ENCODE peak calls at places on chromosome 11, in four cellular contexts. One of them, this sample, is unnamed.

GRCh38 chr11:122523841-122524531 is 131.5 kb upstream of the UBASH3B start:
- DNase-seq in IMR-90: no peak
- DNase-seq in H1: peak
- DNase-seq in neuronal stem cell: no peak
- DNase-seq in this sample: no peak

GRCh38 chr11:8220261-8221024 is 43.2 kb downstream of the LMO1 start:
- DNase-seq in neuronal stem cell: no peak
- DNase-seq in H1: no peak
- DNase-seq in IMR-90: no peak
- DNase-seq in this sample: no peak

GRCh38 chr11:8283510-8284272 is 20.0 kb upstream of the LMO1 start:
- DNase-seq in H1: peak
- DNase-seq in neuronal stem cell: no peak
- DNase-seq in IMR-90: no peak
- DNase-seq in this sample: peak

GRCh38 chr11:118842369-118842768 is 41.3 kb upstream of the CXCR5 start:
- DNase-seq in IMR-90: peak
- DNase-seq in H1: no peak
- DNase-seq in neuronal stem cell: no peak
- DNase-seq in this sample: no peak

GRCh38 chr11:119624102-119624615 is 104.8 kb downstream of the NECTIN1 start:
- DNase-seq in neuronal stem cell: no peak
- DNase-seq in H1: no peak
- DNase-seq in IMR-90: no peak
- DNase-seq in this sample: no peak

GRCh38 chr11:77072851-77073327 is 6.1 kb downstream of the CAPN5 start:
- DNase-seq in IMR-90: no peak
- DNase-seq in H1: no peak
- DNase-seq in neuronal stem cell: no peak
- DNase-seq in this sample: no peak

GRCh38 chr11:34537636-34538035 is 24.0 kb upstream of the ELF5 start:
- DNase-seq in IMR-90: no peak
- DNase-seq in neuronal stem cell: no peak
- DNase-seq in H1: no peak
- DNase-seq in this sample: no peak

GRCh38 chr11:78465169-78465942 is 47.7 kb upstream of the GAB2 start:
- DNase-seq in H1: no peak
- DNase-seq in neuronal stem cell: no peak
- DNase-seq in IMR-90: no peak
- DNase-seq in this sample: no peak

GRCh38 chr11:59097113-59097708 is 9.8 kb upstream of the FAM111B start:
- DNase-seq in neuronal stem cell: peak
- DNase-seq in H1: peak
- DNase-seq in IMR-90: peak
- DNase-seq in this sample: peak

GRCh38 chr11:118076754-118077281 is at the start of gene TMPRSS4:
- DNase-seq in IMR-90: no peak
- DNase-seq in neuronal stem cell: no peak
- DNase-seq in H1: no peak
- DNase-seq in this sample: no peak

GRCh38 chr11:9251306-9251705 is 13.8 kb downstream of the DENND5A start:
- DNase-seq in IMR-90: no peak
- DNase-seq in neuronal stem cell: no peak
- DNase-seq in H1: no peak
- DNase-seq in this sample: no peak

GRCh38 chr11:71446942-71447688 is 1.1 kb downstream of the DHCR7 start:
- DNase-seq in IMR-90: peak
- DNase-seq in H1: no peak
- DNase-seq in neuronal stem cell: no peak
- DNase-seq in this sample: peak

GRCh38 chr11:75561426-75562047 is 516 bp upstream of the SERPINH1 start:
- DNase-seq in neuronal stem cell: no peak
- DNase-seq in IMR-90: no peak
- DNase-seq in H1: no peak
- DNase-seq in this sample: no peak

GRCh38 chr11:61477126-61477525 is 31.4 kb upstream of the LRRC10B start:
- DNase-seq in IMR-90: no peak
- DNase-seq in neuronal stem cell: no peak
- DNase-seq in H1: no peak
- DNase-seq in this sample: no peak

GRCh38 chr11:30018443-30018842 is 1.6 kb upstream of the KCNA4 start:
- DNase-seq in H1: no peak
- DNase-seq in neuronal stem cell: no peak
- DNase-seq in IMR-90: no peak
- DNase-seq in this sample: no peak

GRCh38 chr11:114295676-114296081 is 520 bp upstream of the NNMT start:
- DNase-seq in neuronal stem cell: no peak
- DNase-seq in IMR-90: no peak
- DNase-seq in H1: no peak
- DNase-seq in this sample: no peak

GRCh38 chr11:2391663-2391975 is 8.9 kb upstream of the TSSC4 start:
- DNase-seq in neuronal stem cell: no peak
- DNase-seq in H1: no peak
- DNase-seq in IMR-90: no peak
- DNase-seq in this sample: no peak
- H3K4me2 ChIP-seq in neuronal stem cell: no peak
- H3K4me2 ChIP-seq in H1: no peak
- H3K4me2 ChIP-seq in IMR-90: no peak
- H3K4me2 ChIP-seq in this sample: no peak

GRCh38 chr11:112394304-112394703 is 133.6 kb upstream of the PLET1 start:
- DNase-seq in IMR-90: no peak
- DNase-seq in neuronal stem cell: no peak
- DNase-seq in H1: no peak
- DNase-seq in this sample: no peak
- H3K14ac ChIP-seq in IMR-90: no peak
- H3K14ac ChIP-seq in neuronal stem cell: no peak
- H3K14ac ChIP-seq in H1: no peak
- H3K14ac ChIP-seq in this sample: no peak

GRCh38 chr11:124799384-124800225 is 601 bp downstream of the MSANTD2 start:
- DNase-seq in H1: peak
- DNase-seq in neuronal stem cell: peak
- DNase-seq in IMR-90: peak
- DNase-seq in this sample: peak
- H3K23ac ChIP-seq in H1: no peak
- H3K23ac ChIP-seq in neuronal stem cell: peak
- H3K23ac ChIP-seq in IMR-90: peak
- H3K23ac ChIP-seq in this sample: no peak

GRCh38 chr11:31796523-31797226 is 14.4 kb downstream of the PAX6 start:
- DNase-seq in neuronal stem cell: no peak
- DNase-seq in H1: no peak
- DNase-seq in IMR-90: no peak
- DNase-seq in this sample: no peak
- H3K4me2 ChIP-seq in neuronal stem cell: no peak
- H3K4me2 ChIP-seq in H1: peak
- H3K4me2 ChIP-seq in IMR-90: no peak
- H3K4me2 ChIP-seq in this sample: no peak

DNA sequence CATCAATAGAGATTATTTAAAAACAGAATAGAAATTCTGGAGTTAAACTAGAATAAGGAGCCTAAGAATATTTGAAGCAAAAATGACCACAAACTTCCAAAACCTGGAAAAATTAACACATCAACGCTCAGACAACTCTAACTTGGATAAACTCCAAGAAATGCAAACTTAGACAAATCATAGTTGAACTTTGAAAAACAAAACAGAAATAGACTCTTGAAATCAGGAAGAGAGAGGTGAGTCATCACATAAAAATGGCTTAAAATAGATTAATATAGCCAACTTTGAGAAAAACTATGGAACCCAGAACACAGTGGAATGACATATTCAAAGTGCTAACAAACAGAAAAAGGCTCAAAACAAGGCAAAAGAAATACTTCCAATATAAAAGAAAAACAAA is 974.2 kb downstream of the JRKL start:
- DNase-seq in H1: no peak
- DNase-seq in neuronal stem cell: no peak
- DNase-seq in IMR-90: no peak
- DNase-seq in this sample: peak
- H3K14ac ChIP-seq in H1: no peak
- H3K14ac ChIP-seq in neuronal stem cell: no peak
- H3K14ac ChIP-seq in IMR-90: no peak
- H3K14ac ChIP-seq in this sample: no peak

GRCh38 chr11:110091995-110092576 is 1.1 kb upstream of the ZC3H12C start:
- DNase-seq in IMR-90: no peak
- DNase-seq in neuronal stem cell: no peak
- DNase-seq in H1: no peak
- DNase-seq in this sample: no peak

GRCh38 chr11:110092577-110093406 is at the start of gene ZC3H12C:
- DNase-seq in neuronal stem cell: peak
- DNase-seq in H1: peak
- DNase-seq in IMR-90: peak
- DNase-seq in this sample: peak

GRCh38 chr11:110094298-110095073 is 1.3 kb downstream of the ZC3H12C start:
- DNase-seq in IMR-90: no peak
- DNase-seq in H1: no peak
- DNase-seq in neuronal stem cell: no peak
- DNase-seq in this sample: no peak

GRCh38 chr11:110095554-110095953 is 2.4 kb downstream of the ZC3H12C start:
- DNase-seq in neuronal stem cell: no peak
- DNase-seq in IMR-90: no peak
- DNase-seq in H1: no peak
- DNase-seq in this sample: no peak

GRCh38 chr11:110093407-110094297 is 460 bp downstream of the ZC3H12C start:
- DNase-seq in neuronal stem cell: peak
- DNase-seq in H1: peak
- DNase-seq in IMR-90: peak
- DNase-seq in this sample: peak
- H3K23ac ChIP-seq in neuronal stem cell: peak
- H3K23ac ChIP-seq in H1: no peak
- H3K23ac ChIP-seq in IMR-90: peak
- H3K23ac ChIP-seq in this sample: no peak

This sample was measured in mesenchymal stem cell.